ENCODE peak calls at places on chromosomes 13 and 19, in ten cellular contexts. A is HepG2, M is GM12878, R is upper lobe of left lung, Q is tibial nerve, W is A549, P is K562, I is suprapubic skin, J is transverse colon, V is esophagus muscularis mucosa. C is an unnamed sample. For H3K4me1, the result is how much of the 10 kb centered on the place peaks cover.

GRCh38 chr19:18156841-18157464 is 4.0 kb downstream of the PIK3R2 start:
- DNase-seq in Q (peak), A (peak), J (peak), I (peak), R (peak), P (peak), M (no peak), V (no peak), W (peak), C (peak)

GRCh38 chr19:11293468-11294389 is 2.2 kb upstream of the TSPAN16 start:
- DNase-seq in I (peak), W (peak), R (peak), M (peak), J (peak), A (peak), P (peak), Q (peak), V (peak), C (peak)

GRCh38 chr19:50008532-50008931 is 16.6 kb downstream of the VRK3 start:
- DNase-seq in V (no peak), A (no peak), P (peak), Q (no peak), M (no peak), I (no peak), J (no peak), R (no peak), W (peak), C (no peak)

GRCh38 chr19:8423821-8424223 is 10.7 kb downstream of the MARCHF2 start:
- DNase-seq in R (peak), M (no peak), I (peak), W (peak), V (peak), Q (peak), A (peak), P (peak), J (peak), C (peak)

GRCh38 chr13:49632156-49632555 is 3.8 kb downstream of the ARL11 start:
- DNase-seq in V (no peak), I (no peak), M (no peak), R (no peak), A (no peak), Q (no peak), J (no peak), P (no peak), W (no peak), C (no peak)

GRCh38 chr13:30371649-30372265 is 50.5 kb upstream of the UBE2L5 start:
- DNase-seq in M (peak), Q (no peak), I (no peak), R (no peak), A (peak), J (peak), P (no peak), W (peak), V (no peak), C (no peak)

GRCh38 chr19:32824136-32824835 is 45.3 kb downstream of the SLC7A9 start:
- DNase-seq in R (peak), W (no peak), I (no peak), V (no peak), A (no peak), Q (no peak), M (no peak), J (no peak), P (no peak), C (no peak)

GRCh38 chr13:23321534-23322241 is 111.8 kb downstream of the SACS start:
- DNase-seq in Q (peak), I (peak), R (no peak), W (peak), P (no peak), M (peak), V (no peak), A (peak), J (peak), C (no peak)

GRCh38 chr13:50990540-50991506 is 81.2 kb downstream of the RNASEH2B start:
- DNase-seq in M (no peak), R (no peak), J (peak), I (no peak), Q (peak), P (no peak), W (no peak), A (no peak), V (no peak), C (peak)

GRCh38 chr19:56096665-56097064 is 24.4 kb downstream of the ZNF787 start:
- DNase-seq in M (no peak), W (no peak), Q (no peak), P (no peak), J (no peak), V (no peak), I (no peak), A (no peak), R (peak), C (no peak)

GRCh38 chr13:90846956-90847355 is 500.5 kb upstream of the MIR17HG start:
- DNase-seq in A (no peak), P (no peak), W (no peak), Q (no peak), I (no peak), V (no peak), J (no peak), M (no peak), R (no peak), C (no peak)

GRCh38 chr19:21912654-21913053 is 76.7 kb upstream of the ZNF43 start:
- DNase-seq in A (no peak), R (no peak), I (no peak), M (no peak), Q (no peak), W (no peak), J (no peak), P (no peak), V (no peak), C (no peak)

GRCh38 chr13:29908411-29908810 is 58.0 kb upstream of the UBL3 start:
- DNase-seq in Q (peak), V (no peak), I (peak), P (no peak), R (no peak), J (no peak), W (no peak), A (no peak), M (no peak), C (no peak)

GRCh38 chr19:32201661-32202060 is 143.7 kb upstream of the ZNF507 start:
- DNase-seq in V (peak), A (no peak), Q (no peak), J (no peak), M (no peak), P (no peak), W (no peak), R (no peak), I (no peak), C (no peak)

GRCh38 chr19:31349160-31349881 is at the start of gene TSHZ3:
- DNase-seq in Q (peak), W (peak), I (peak), V (no peak), A (no peak), J (peak), R (peak), P (peak), M (no peak), C (peak)

GRCh38 chr13:46355088-46355468 is 32.0 kb downstream of the RUBCNL start:
- DNase-seq in J (no peak), V (no peak), Q (no peak), W (no peak), A (no peak), I (no peak), P (no peak), M (no peak), R (no peak), C (no peak)

GRCh38 chr13:74288361-74288911 is 154.2 kb upstream of the KLF12 start:
- DNase-seq in P (no peak), Q (no peak), W (no peak), A (no peak), R (peak), V (no peak), I (no peak), M (no peak), J (peak), C (peak)

GRCh38 chr13:88824218-88824617 is 1153.0 kb downstream of the SLITRK5 start:
- DNase-seq in A (no peak), I (no peak), J (no peak), M (no peak), P (no peak), V (no peak), W (no peak), R (no peak), Q (no peak), C (no peak)
- H3K4me1 ChIP-seq in A (under half), I (under half), J (under half), M (under half), P (under half), V (under half), W (under half), R (under half), Q (under half), C (under half)

DNA sequence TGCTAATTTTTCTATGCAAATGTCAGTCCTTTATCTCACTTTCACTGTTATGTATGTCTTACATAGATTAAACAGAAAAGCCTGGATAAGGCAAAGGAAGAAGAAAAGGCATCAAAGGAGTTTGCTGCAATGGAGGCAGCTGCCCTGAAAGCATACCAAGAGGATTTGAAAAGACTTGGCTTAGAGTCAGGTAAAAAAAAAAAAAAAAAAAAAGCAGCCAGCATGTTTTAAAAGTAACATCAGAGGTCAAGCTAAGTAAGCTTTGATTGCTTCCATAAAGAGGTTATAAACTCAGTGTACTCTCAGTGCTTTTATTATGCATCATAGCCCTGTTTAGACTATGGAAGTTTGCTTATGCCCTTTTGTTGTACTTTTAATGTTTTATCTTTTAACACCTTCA is 3.8 kb downstream of the WBP4 start:
- DNase-seq in I (no peak), P (no peak), M (no peak), W (no peak), R (no peak), A (no peak), V (no peak), J (no peak), Q (no peak), C (no peak)
- TF ChIP-seq EP300 in I (no peak), P (no peak), M (no peak), W (no peak), R (no peak), A (no peak), V (no peak), J (no peak), Q (no peak), C (no peak)

DNA sequence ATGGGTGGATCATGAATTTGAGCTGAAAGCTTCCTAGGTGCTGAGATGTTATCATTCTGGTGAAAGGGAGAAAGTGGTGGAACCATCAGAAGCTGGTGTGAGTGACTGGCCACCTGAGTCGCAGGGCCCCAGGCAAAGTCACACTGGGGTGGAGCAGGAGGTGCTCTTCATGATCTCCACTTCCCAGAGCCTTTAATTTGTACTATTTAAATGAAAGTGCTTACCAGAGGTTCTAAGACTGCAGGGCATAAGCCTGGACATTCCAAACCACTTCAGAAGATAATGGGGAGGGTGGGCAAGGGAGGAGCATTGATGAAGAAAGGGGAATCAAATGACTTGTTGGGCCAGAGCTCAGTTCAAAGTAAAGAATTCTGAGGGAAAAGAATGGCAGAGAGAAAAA is 156.1 kb downstream of the RGCC start:
- DNase-seq in I (no peak), Q (no peak), M (no peak), A (no peak), V (no peak), P (no peak), J (no peak), W (no peak), R (no peak), C (no peak)
- H3K4me1 ChIP-seq in I (under half), Q (under half), M (under half), A (under half), V (under half), P (under half), J (under half), W (under half), R (under half), C (under half)

GRCh38 chr19:35754365-35755139 is 2.3 kb downstream of the HSPB6 start:
- DNase-seq in V (no peak), R (no peak), I (peak), M (no peak), P (no peak), Q (no peak), W (no peak), J (peak), A (no peak), C (no peak)
- TF ChIP-seq EP300 in V (no peak), R (no peak), I (no peak), M (no peak), P (no peak), Q (no peak), W (no peak), J (no peak), A (no peak), C (no peak)

GRCh38 chr19:41430907-41431306 is 3.7 kb upstream of the B3GNT8 start:
- DNase-seq in R (no peak), M (no peak), W (no peak), A (no peak), P (no peak), V (no peak), Q (no peak), J (no peak), I (no peak), C (no peak)
- H3K4me1 ChIP-seq in R (under half), M (under half), W (under half), A (under half), P (under half), V (under half), Q (under half), J (under half), I (under half), C (under half)

GRCh38 chr19:41795031-41795461 is 1.3 kb upstream of the CEACAM3 start:
- DNase-seq in Q (peak), A (peak), J (peak), W (peak), R (no peak), M (peak), I (no peak), V (no peak), P (peak), C (no peak)

GRCh38 chr19:41793414-41793727 is 3.0 kb upstream of the CEACAM3 start:
- DNase-seq in A (no peak), J (no peak), V (no peak), I (no peak), Q (no peak), P (no peak), R (no peak), M (no peak), W (no peak), C (no peak)

GRCh38 chr19:41792513-41793413 is 3.6 kb upstream of the CEACAM3 start:
- DNase-seq in I (no peak), V (no peak), Q (peak), J (peak), W (peak), R (no peak), P (peak), A (peak), M (no peak), C (no peak)

GRCh38 chr19:41799444-41800000 is 3.1 kb downstream of the CEACAM3 start:
- DNase-seq in M (no peak), A (peak), V (no peak), R (no peak), Q (no peak), W (peak), J (peak), P (no peak), I (no peak), C (no peak)

DNA sequence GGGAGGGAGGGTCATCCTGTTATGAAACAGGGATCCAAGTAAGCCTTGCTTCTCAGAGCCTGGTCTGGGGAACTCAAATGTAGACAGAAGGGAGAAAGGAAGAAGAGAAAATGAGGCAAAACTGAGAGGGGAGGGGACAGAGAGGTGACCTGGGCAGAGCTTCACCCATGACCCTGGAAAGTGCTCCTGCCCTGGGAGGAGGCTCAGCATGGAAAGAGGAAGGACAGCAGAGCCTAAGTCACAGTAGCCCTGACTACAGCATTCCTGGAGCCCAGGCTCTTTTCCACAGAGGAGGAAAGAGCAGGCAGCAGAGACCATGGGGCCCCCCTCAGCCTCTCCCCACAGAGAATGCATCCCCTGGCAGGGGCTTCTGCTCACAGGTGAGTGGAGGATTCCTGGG is at the start of gene CEACAM3:
- DNase-seq in V (no peak), J (no peak), Q (no peak), W (no peak), A (no peak), M (no peak), P (no peak), R (no peak), I (no peak), C (no peak)
- TF ChIP-seq EP300 in V (no peak), J (no peak), Q (no peak), W (no peak), A (no peak), M (no peak), P (no peak), R (no peak), I (no peak), C (no peak)

GRCh38 chr19:41529484-41530183 is 46.3 kb upstream of the CEACAM21 start:
- DNase-seq in P (no peak), I (no peak), Q (no peak), W (no peak), M (no peak), J (no peak), V (peak), R (no peak), A (no peak), C (no peak)
- H3K4me1 ChIP-seq in P (under half), I (under half), Q (under half), W (under half), M (under half), J (under half), V (under half), R (under half), A (under half), C (under half)

GRCh38 chr19:41626278-41626677 is 596 bp downstream of the CEACAM4 start:
- DNase-seq in I (no peak), W (no peak), M (no peak), J (no peak), Q (no peak), P (no peak), V (peak), A (no peak), R (no peak), C (no peak)

GRCh38 chr19:41623360-41623759 is 3.5 kb downstream of the CEACAM4 start:
- DNase-seq in P (no peak), V (peak), R (no peak), W (no peak), M (no peak), Q (no peak), I (no peak), J (no peak), A (no peak), C (no peak)

GRCh38 chr19:41627966-41628675 is 1.2 kb upstream of the CEACAM4 start:
- DNase-seq in I (no peak), R (no peak), M (no peak), V (peak), Q (no peak), A (no peak), W (no peak), J (no peak), P (no peak), C (no peak)

GRCh38 chr19:41624515-41624914 is 2.4 kb downstream of the CEACAM4 start:
- DNase-seq in W (no peak), P (no peak), Q (no peak), V (peak), A (no peak), R (no peak), J (no peak), M (no peak), I (no peak), C (no peak)

GRCh38 chr19:41626877-41627276 is at the start of gene CEACAM4:
- DNase-seq in A (no peak), R (peak), V (peak), I (no peak), P (no peak), M (no peak), W (no peak), J (no peak), Q (peak), C (no peak)
- TF ChIP-seq EP300 in A (no peak), R (no peak), V (no peak), I (no peak), P (no peak), M (no peak), W (no peak), J (no peak), Q (no peak), C (no peak)

DNA sequence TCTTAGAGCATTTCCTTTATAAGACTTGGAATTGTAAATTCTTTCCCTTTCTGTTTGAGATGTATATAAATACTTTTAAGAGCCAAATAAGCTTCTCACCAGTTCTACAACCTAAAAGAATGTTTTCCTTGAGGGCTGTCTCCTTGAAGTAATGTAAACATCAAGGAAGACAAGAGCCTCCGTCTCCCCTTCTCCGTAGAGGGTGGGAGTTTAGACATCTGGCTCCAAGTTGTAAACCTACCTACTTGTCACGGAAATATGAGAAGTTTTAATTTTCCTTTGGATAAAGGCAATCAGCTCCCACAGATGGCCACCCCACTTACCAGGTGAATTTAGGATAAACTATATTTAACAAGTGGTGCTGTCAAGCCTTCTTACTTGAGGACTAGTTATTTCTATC is 237.9 kb downstream of the NALCN start:
- DNase-seq in A (no peak), V (no peak), R (no peak), W (no peak), J (no peak), M (no peak), Q (no peak), P (no peak), I (no peak), C (no peak)
- H3K4me1 ChIP-seq in A (under half), V (under half), R (under half), W (under half), J (under half), M (under half), Q (under half), P (under half), I (under half), C (under half)

GRCh38 chr13:60538566-60538965 is 141.5 kb downstream of the TDRD3 start:
- DNase-seq in R (no peak), I (no peak), P (no peak), M (no peak), Q (no peak), J (no peak), W (no peak), A (no peak), V (no peak), C (no peak)
- TF ChIP-seq EP300 in R (no peak), I (no peak), P (no peak), M (no peak), Q (no peak), J (no peak), W (no peak), A (no peak), V (no peak), C (no peak)

C was measured in ovary.